ENCODE peak calls at places on chromosomes 16 and 17, in six cellular contexts. One of them, this sample, is unnamed.

GRCh38 chr17:37516131-37516561 is 26.5 kb downstream of the DUSP14 start:
- DNase-seq in transverse colon: no peak
- DNase-seq in vagina: no peak
- DNase-seq in HFFc6: peak; percentile 35
- DNase-seq in Calu3: no peak
- DNase-seq in NB4: no peak
- DNase-seq in this sample: no peak

GRCh38 chr17:36934759-36935630 is 2.3 kb upstream of the LHX1 start:
- DNase-seq in transverse colon: no peak
- DNase-seq in vagina: no peak
- DNase-seq in HFFc6: no peak
- DNase-seq in Calu3: peak; percentile 50
- DNase-seq in NB4: no peak
- DNase-seq in this sample: no peak

GRCh38 chr16:426115-426905 is 861 bp downstream of the RAB11FIP3 start:
- DNase-seq in transverse colon: peak; percentile 25
- DNase-seq in vagina: no peak
- DNase-seq in HFFc6: no peak
- DNase-seq in Calu3: peak; percentile 29
- DNase-seq in NB4: peak; percentile 12
- DNase-seq in this sample: peak; percentile 38

GRCh38 chr16:68719993-68720489 is 17.1 kb upstream of the CDH1 start:
- DNase-seq in transverse colon: no peak
- DNase-seq in vagina: no peak
- DNase-seq in HFFc6: no peak
- DNase-seq in Calu3: no peak
- DNase-seq in NB4: no peak
- DNase-seq in this sample: no peak

GRCh38 chr17:49715221-49715620 is 7.5 kb upstream of the SLC35B1 start:
- DNase-seq in transverse colon: no peak
- DNase-seq in vagina: no peak
- DNase-seq in HFFc6: no peak
- DNase-seq in Calu3: no peak
- DNase-seq in NB4: no peak
- DNase-seq in this sample: no peak

GRCh38 chr16:69771651-69771967 is 9.5 kb downstream of the WWP2 start:
- DNase-seq in transverse colon: no peak
- DNase-seq in vagina: no peak
- DNase-seq in HFFc6: no peak
- DNase-seq in Calu3: no peak
- DNase-seq in NB4: no peak
- DNase-seq in this sample: no peak

GRCh38 chr17:44599298-44600175 is 42.3 kb downstream of the FZD2 start:
- DNase-seq in transverse colon: peak; percentile 23
- DNase-seq in vagina: peak; percentile 89
- DNase-seq in HFFc6: peak; percentile 81
- DNase-seq in Calu3: peak; percentile 60
- DNase-seq in NB4: no peak
- DNase-seq in this sample: no peak

GRCh38 chr16:588639-588888 is 1.3 kb upstream of the RAB40C start:
- DNase-seq in transverse colon: peak; percentile 64
- DNase-seq in vagina: no peak
- DNase-seq in HFFc6: peak; percentile 59
- DNase-seq in Calu3: peak; percentile 50
- DNase-seq in NB4: peak; percentile 60
- DNase-seq in this sample: peak; percentile 41

GRCh38 chr17:35189291-35189690 is 4.9 kb downstream of the SLC35G3 start:
- DNase-seq in transverse colon: no peak
- DNase-seq in vagina: no peak
- DNase-seq in HFFc6: no peak
- DNase-seq in Calu3: no peak
- DNase-seq in NB4: peak; percentile 75
- DNase-seq in this sample: no peak

GRCh38 chr17:3810019-3810418 is 9.0 kb upstream of the ITGAE start:
- DNase-seq in transverse colon: no peak
- DNase-seq in vagina: no peak
- DNase-seq in HFFc6: no peak
- DNase-seq in Calu3: no peak
- DNase-seq in NB4: no peak
- DNase-seq in this sample: no peak

GRCh38 chr17:45270828-45271418 is 9.0 kb upstream of the SPATA32 start:
- DNase-seq in transverse colon: no peak
- DNase-seq in vagina: no peak
- DNase-seq in HFFc6: no peak
- DNase-seq in Calu3: peak; percentile 49
- DNase-seq in NB4: peak; percentile 57
- DNase-seq in this sample: peak; percentile 72

GRCh38 chr17:80942360-80943345 is 49.0 kb upstream of the CHMP6 start:
- DNase-seq in transverse colon: peak; percentile 88
- DNase-seq in vagina: peak; percentile 94
- DNase-seq in HFFc6: peak; percentile 42
- DNase-seq in Calu3: no peak
- DNase-seq in NB4: no peak
- DNase-seq in this sample: no peak

GRCh38 chr16:61587526-61587925 is 448.7 kb downstream of the CDH8 start:
- DNase-seq in transverse colon: no peak
- DNase-seq in vagina: no peak
- DNase-seq in HFFc6: no peak
- DNase-seq in Calu3: no peak
- DNase-seq in NB4: no peak
- DNase-seq in this sample: no peak

GRCh38 chr17:56630202-56630601 is 36.7 kb downstream of the NOG start:
- DNase-seq in transverse colon: no peak
- DNase-seq in vagina: no peak
- DNase-seq in HFFc6: no peak
- DNase-seq in Calu3: no peak
- DNase-seq in NB4: no peak
- DNase-seq in this sample: no peak
- TF ChIP-seq CTCF in transverse colon: no peak
- TF ChIP-seq CTCF in vagina: no peak
- TF ChIP-seq CTCF in HFFc6: peak; percentile 38
- TF ChIP-seq CTCF in Calu3: peak; percentile 2
- TF ChIP-seq CTCF in NB4: no peak
- TF ChIP-seq CTCF in this sample: no peak

GRCh38 chr16:11314309-11314894 is 30.9 kb upstream of the RMI2 start:
- DNase-seq in transverse colon: no peak
- DNase-seq in vagina: no peak
- DNase-seq in HFFc6: no peak
- DNase-seq in Calu3: no peak
- DNase-seq in NB4: no peak
- DNase-seq in this sample: no peak

GRCh38 chr16:11313493-11314308 is 31.6 kb upstream of the RMI2 start:
- DNase-seq in transverse colon: no peak
- DNase-seq in vagina: no peak
- DNase-seq in HFFc6: no peak
- DNase-seq in Calu3: no peak
- DNase-seq in NB4: no peak
- DNase-seq in this sample: no peak

GRCh38 chr16:11312718-11313492 is 31.8 kb upstream of the PRM1 start:
- DNase-seq in transverse colon: peak; percentile 64
- DNase-seq in vagina: no peak
- DNase-seq in HFFc6: no peak
- DNase-seq in Calu3: peak; percentile 71
- DNase-seq in NB4: peak; percentile 45
- DNase-seq in this sample: no peak

GRCh38 chr16:11316331-11317015 is 28.8 kb upstream of the RMI2 start:
- DNase-seq in transverse colon: no peak
- DNase-seq in vagina: no peak
- DNase-seq in HFFc6: no peak
- DNase-seq in Calu3: no peak
- DNase-seq in NB4: no peak
- DNase-seq in this sample: peak; percentile 38

GRCh38 chr16:11315499-11315898 is 29.8 kb upstream of the RMI2 start:
- DNase-seq in transverse colon: no peak
- DNase-seq in vagina: no peak
- DNase-seq in HFFc6: peak; percentile 28
- DNase-seq in Calu3: no peak
- DNase-seq in NB4: no peak
- DNase-seq in this sample: peak; percentile 56
- TF ChIP-seq CTCF in transverse colon: no peak
- TF ChIP-seq CTCF in vagina: no peak
- TF ChIP-seq CTCF in HFFc6: peak; percentile 52
- TF ChIP-seq CTCF in Calu3: no peak
- TF ChIP-seq CTCF in NB4: no peak
- TF ChIP-seq CTCF in this sample: peak; percentile 61

GRCh38 chr16:86044241-86044671 is 145.3 kb downstream of the IRF8 start:
- DNase-seq in transverse colon: peak; percentile 39
- DNase-seq in vagina: no peak
- DNase-seq in HFFc6: peak; percentile 15
- DNase-seq in Calu3: peak; percentile 67
- DNase-seq in NB4: peak; percentile 78
- DNase-seq in this sample: peak; percentile 84
- TF ChIP-seq CTCF in transverse colon: peak; percentile 42
- TF ChIP-seq CTCF in vagina: no peak
- TF ChIP-seq CTCF in HFFc6: peak; percentile 87
- TF ChIP-seq CTCF in Calu3: peak; percentile 65
- TF ChIP-seq CTCF in NB4: peak; percentile 88
- TF ChIP-seq CTCF in this sample: peak; percentile 84

GRCh38 chr17:41799366-41799765 is 12.4 kb downstream of the P3H4 start:
- DNase-seq in transverse colon: no peak
- DNase-seq in vagina: no peak
- DNase-seq in HFFc6: no peak
- DNase-seq in Calu3: peak; percentile 47
- DNase-seq in NB4: no peak
- DNase-seq in this sample: no peak

GRCh38 chr17:41800601-41801373 is 11.0 kb downstream of the P3H4 start:
- DNase-seq in transverse colon: peak; percentile 92
- DNase-seq in vagina: no peak
- DNase-seq in HFFc6: peak; percentile 43
- DNase-seq in Calu3: peak; percentile 92
- DNase-seq in NB4: no peak
- DNase-seq in this sample: no peak

GRCh38 chr17:41797377-41797776 is 10.9 kb upstream of the JUP start:
- DNase-seq in transverse colon: no peak
- DNase-seq in vagina: no peak
- DNase-seq in HFFc6: no peak
- DNase-seq in Calu3: no peak
- DNase-seq in NB4: no peak
- DNase-seq in this sample: no peak

GRCh38 chr17:41802961-41803682 is 8.6 kb downstream of the P3H4 start:
- DNase-seq in transverse colon: no peak
- DNase-seq in vagina: no peak
- DNase-seq in HFFc6: no peak
- DNase-seq in Calu3: no peak
- DNase-seq in NB4: no peak
- DNase-seq in this sample: no peak

GRCh38 chr17:41801374-41802062 is 10.2 kb downstream of the P3H4 start:
- DNase-seq in transverse colon: peak; percentile 89
- DNase-seq in vagina: no peak
- DNase-seq in HFFc6: peak; percentile 61
- DNase-seq in Calu3: peak; percentile 94
- DNase-seq in NB4: peak; percentile 67
- DNase-seq in this sample: peak; percentile 88
- TF ChIP-seq CTCF in transverse colon: peak; percentile 97
- TF ChIP-seq CTCF in vagina: peak; percentile 94
- TF ChIP-seq CTCF in HFFc6: peak; percentile 99
- TF ChIP-seq CTCF in Calu3: peak; percentile 99
- TF ChIP-seq CTCF in NB4: peak; percentile 93
- TF ChIP-seq CTCF in this sample: peak; percentile 97

GRCh38 chr16:50213939-50214519 is 52.3 kb upstream of the ADCY7 start:
- DNase-seq in transverse colon: no peak
- DNase-seq in vagina: no peak
- DNase-seq in HFFc6: peak; percentile 44
- DNase-seq in Calu3: peak; percentile 25
- DNase-seq in NB4: peak; percentile 71
- DNase-seq in this sample: no peak

GRCh38 chr16:50209548-50210265 is 56.6 kb downstream of the TENT4B start:
- DNase-seq in transverse colon: peak; percentile 35
- DNase-seq in vagina: no peak
- DNase-seq in HFFc6: no peak
- DNase-seq in Calu3: no peak
- DNase-seq in NB4: peak; percentile 61
- DNase-seq in this sample: no peak

GRCh38 chr16:50207652-50208051 is 54.5 kb downstream of the TENT4B start:
- DNase-seq in transverse colon: no peak
- DNase-seq in vagina: no peak
- DNase-seq in HFFc6: peak; percentile 60
- DNase-seq in Calu3: no peak
- DNase-seq in NB4: no peak
- DNase-seq in this sample: no peak

GRCh38 chr16:50208460-50208931 is 55.4 kb downstream of the TENT4B start:
- DNase-seq in transverse colon: no peak
- DNase-seq in vagina: no peak
- DNase-seq in HFFc6: peak; percentile 77
- DNase-seq in Calu3: no peak
- DNase-seq in NB4: no peak
- DNase-seq in this sample: no peak

GRCh38 chr16:50210266-50211038 is 55.9 kb upstream of the ADCY7 start:
- DNase-seq in transverse colon: peak; percentile 82
- DNase-seq in vagina: no peak
- DNase-seq in HFFc6: peak; percentile 93
- DNase-seq in Calu3: peak; percentile 79
- DNase-seq in NB4: peak; percentile 76
- DNase-seq in this sample: peak; percentile 63
- TF ChIP-seq CTCF in transverse colon: peak; percentile 62
- TF ChIP-seq CTCF in vagina: no peak
- TF ChIP-seq CTCF in HFFc6: peak; percentile 83
- TF ChIP-seq CTCF in Calu3: peak; percentile 74
- TF ChIP-seq CTCF in NB4: peak; percentile 78
- TF ChIP-seq CTCF in this sample: peak; percentile 20

GRCh38 chr16:80040413-80040812 is 439.9 kb upstream of the MAF start:
- DNase-seq in transverse colon: no peak
- DNase-seq in vagina: no peak
- DNase-seq in HFFc6: no peak
- DNase-seq in Calu3: no peak
- DNase-seq in NB4: no peak
- DNase-seq in this sample: no peak

GRCh38 chr16:80041399-80041798 is 440.9 kb upstream of the MAF start:
- DNase-seq in transverse colon: no peak
- DNase-seq in vagina: no peak
- DNase-seq in HFFc6: peak; percentile 1
- DNase-seq in Calu3: no peak
- DNase-seq in NB4: no peak
- DNase-seq in this sample: no peak

GRCh38 chr16:80039777-80040176 is 439.2 kb upstream of the MAF start:
- DNase-seq in transverse colon: no peak
- DNase-seq in vagina: no peak
- DNase-seq in HFFc6: no peak
- DNase-seq in Calu3: no peak
- DNase-seq in NB4: no peak
- DNase-seq in this sample: no peak

GRCh38 chr16:80038566-80038965 is 438.0 kb upstream of the MAF start:
- DNase-seq in transverse colon: no peak
- DNase-seq in vagina: no peak
- DNase-seq in HFFc6: no peak
- DNase-seq in Calu3: no peak
- DNase-seq in NB4: no peak
- DNase-seq in this sample: no peak

DNA sequence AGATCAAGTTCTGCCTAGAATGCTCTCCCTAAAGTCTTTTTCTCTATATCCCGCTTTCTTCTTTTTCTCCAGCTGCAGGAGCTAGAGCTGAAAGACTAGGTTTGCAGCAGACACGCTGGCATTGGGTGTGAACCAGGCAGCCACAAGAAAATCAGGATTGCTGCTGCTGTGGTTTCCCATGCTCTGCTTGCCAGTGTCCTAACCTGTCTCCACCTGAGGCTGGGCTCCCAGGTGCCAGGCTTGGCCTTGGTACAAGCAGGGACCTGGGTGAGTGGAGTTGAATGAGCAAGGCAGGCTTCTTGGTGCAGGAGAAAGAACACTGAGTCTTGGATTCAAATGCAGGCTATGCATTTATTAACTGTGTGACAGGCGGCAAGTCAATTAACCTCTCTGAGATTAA is 440.3 kb upstream of the MAF start:
- DNase-seq in transverse colon: no peak
- DNase-seq in vagina: no peak
- DNase-seq in HFFc6: no peak
- DNase-seq in Calu3: no peak
- DNase-seq in NB4: no peak
- DNase-seq in this sample: no peak
- TF ChIP-seq CTCF in transverse colon: no peak
- TF ChIP-seq CTCF in vagina: no peak
- TF ChIP-seq CTCF in HFFc6: no peak
- TF ChIP-seq CTCF in Calu3: no peak
- TF ChIP-seq CTCF in NB4: no peak
- TF ChIP-seq CTCF in this sample: no peak